ENCODE peak calls at places on chromosome 14, in nine cellular contexts. K is SK-N-SH, N is neural progenitor cell, F is OCI-LY7, C is HCT116, S is hepatocyte, U is GM23338, W is GM23248, T is PC-3. Y is an unnamed sample.

GRCh38 chr14:91869556-91869955 is 2.2 kb upstream of the TC2N start:
- DNase-seq in N (no peak), U (no peak), C (no peak), W (no peak), K (no peak), F (no peak), T (no peak), S (no peak), Y (no peak)

GRCh38 chr14:34220921-34221320 is 241.1 kb downstream of the SPTSSA start:
- DNase-seq in K (no peak), F (no peak), C (no peak), N (peak), U (peak), W (no peak), S (no peak), T (no peak), Y (peak)

GRCh38 chr14:24960816-24961215 is 89.1 kb downstream of the STXBP6 start:
- DNase-seq in W (peak), F (no peak), K (no peak), U (no peak), N (no peak), S (no peak), T (no peak), C (no peak), Y (no peak)

GRCh38 chr14:99258341-99258781 is 13.6 kb downstream of the BCL11B start:
- DNase-seq in S (no peak), U (peak), C (no peak), F (no peak), N (no peak), W (no peak), K (no peak), T (no peak), Y (no peak)

GRCh38 chr14:73660511-73660910 is 15.7 kb downstream of the DNAL1 start:
- DNase-seq in F (no peak), T (no peak), S (no peak), K (no peak), W (no peak), N (no peak), C (no peak), U (no peak), Y (no peak)

GRCh38 chr14:53126705-53127104 is 26.4 kb downstream of the DDHD1 start:
- DNase-seq in N (no peak), K (no peak), T (no peak), C (no peak), F (no peak), W (peak), U (no peak), S (no peak), Y (peak)

GRCh38 chr14:91570021-91570420 is 59.9 kb upstream of the PPP4R3A start:
- DNase-seq in C (no peak), F (no peak), N (peak), S (no peak), W (no peak), T (no peak), U (peak), K (no peak), Y (no peak)

GRCh38 chr14:88007608-88008007 is 2.7 kb downstream of the GPR65 start:
- DNase-seq in N (no peak), U (no peak), S (no peak), F (no peak), W (no peak), T (no peak), K (no peak), C (no peak), Y (no peak)

GRCh38 chr14:91947196-91948184 is at the start of gene FBLN5:
- DNase-seq in N (peak), U (peak), S (peak), W (peak), F (no peak), K (peak), T (no peak), C (no peak), Y (no peak)

GRCh38 chr14:101503431-101504095 is 57.7 kb upstream of the DIO3 start:
- DNase-seq in K (no peak), T (no peak), F (no peak), U (no peak), S (no peak), N (no peak), W (no peak), C (no peak), Y (no peak)

GRCh38 chr14:20772650-20773049 is 4.4 kb downstream of the EDDM3B start:
- DNase-seq in C (no peak), U (peak), F (no peak), N (no peak), K (no peak), W (no peak), S (no peak), T (no peak), Y (no peak)

GRCh38 chr14:90891326-90891725 is 75.1 kb upstream of the TTC7B start:
- DNase-seq in C (no peak), W (no peak), F (no peak), S (no peak), N (no peak), K (no peak), U (no peak), T (no peak), Y (no peak)

GRCh38 chr14:50832935-50833607 is 2.1 kb upstream of the NIN start:
- DNase-seq in F (no peak), C (no peak), S (no peak), W (no peak), N (no peak), T (no peak), U (no peak), K (no peak), Y (no peak)

GRCh38 chr14:87045241-87045640 is 947.7 kb downstream of the GALC start:
- DNase-seq in W (no peak), S (no peak), K (no peak), F (no peak), T (no peak), U (no peak), N (no peak), C (no peak), Y (no peak)

GRCh38 chr14:91889477-91890211 is 22.3 kb upstream of the TC2N start:
- DNase-seq in S (no peak), W (no peak), U (no peak), C (no peak), N (no peak), K (no peak), T (no peak), F (peak), Y (no peak)

GRCh38 chr14:21498540-21499526 is 12.3 kb downstream of the METTL3 start:
- DNase-seq in C (peak), K (peak), N (peak), T (peak), F (peak), W (peak), S (peak), U (peak), Y (peak)

GRCh38 chr14:50340045-50340444 is 27.9 kb downstream of the DMAC2L start:
- DNase-seq in N (no peak), F (no peak), U (no peak), T (no peak), C (no peak), S (no peak), W (no peak), K (no peak), Y (no peak)

GRCh38 chr14:91223028-91223783 is 21.3 kb downstream of the GPR68 start:
- DNase-seq in C (peak), W (no peak), U (no peak), N (no peak), K (no peak), F (no peak), T (no peak), S (no peak), Y (no peak)

GRCh38 chr14:102608064-102608446 is 15.6 kb downstream of the RCOR1 start:
- DNase-seq in W (no peak), S (no peak), N (no peak), T (no peak), U (no peak), K (no peak), F (no peak), C (no peak), Y (no peak)

GRCh38 chr14:102616318-102616717 is 23.9 kb downstream of the RCOR1 start:
- DNase-seq in N (no peak), K (no peak), S (no peak), U (no peak), W (no peak), T (peak), F (no peak), C (no peak), Y (no peak)

GRCh38 chr14:102606296-102606695 is 13.8 kb downstream of the RCOR1 start:
- DNase-seq in F (no peak), T (no peak), C (no peak), W (no peak), N (no peak), K (no peak), U (no peak), S (no peak), Y (no peak)

GRCh38 chr14:102616799-102617198 is 24.4 kb downstream of the RCOR1 start:
- DNase-seq in F (no peak), S (no peak), W (peak), N (no peak), U (no peak), C (no peak), K (no peak), T (peak), Y (no peak)

DNA sequence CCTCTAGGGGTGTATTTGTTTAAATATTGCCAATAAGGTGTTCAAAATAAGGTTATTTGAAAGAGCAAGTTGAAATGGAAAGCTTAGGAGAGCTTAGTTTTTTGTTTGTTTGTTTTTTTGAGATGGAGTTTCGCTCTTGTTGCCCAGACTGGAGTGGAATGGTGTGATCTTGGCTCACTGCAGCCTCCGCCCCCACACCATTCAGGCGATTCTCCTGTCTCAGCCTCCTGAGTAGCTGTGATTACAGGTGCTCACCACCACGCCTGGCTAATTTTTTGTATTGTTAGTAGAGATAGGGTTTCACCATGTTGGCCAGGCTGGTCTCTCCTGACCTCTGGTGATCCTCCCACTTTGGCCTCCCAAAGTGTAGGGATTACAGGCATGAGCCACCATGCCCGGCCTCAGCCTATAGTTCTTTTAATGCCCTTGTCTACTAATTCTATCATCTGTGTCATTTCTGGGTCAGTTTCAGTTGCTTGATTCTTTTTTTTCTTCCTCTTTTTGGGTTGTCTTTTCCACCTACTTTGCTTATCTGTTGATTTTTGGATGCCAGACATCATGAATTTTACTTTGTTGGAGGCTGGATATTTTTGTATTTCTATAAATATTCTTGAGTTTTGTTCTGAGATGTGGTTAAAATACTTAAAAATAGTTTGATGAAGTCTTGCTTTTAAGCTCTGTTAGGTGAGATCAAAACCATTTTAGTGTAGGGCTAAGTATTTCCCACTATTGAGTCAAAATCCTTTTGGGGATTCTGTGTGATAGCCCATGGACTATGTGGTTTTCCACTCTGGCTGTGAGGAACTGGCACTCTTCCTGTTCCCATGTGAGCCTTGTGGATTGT is 18.7 kb downstream of the RCOR1 start:
- DNase-seq in N (no peak), U (no peak), S (no peak), T (no peak), K (no peak), F (peak), C (no peak), W (no peak), Y (no peak)
- TF ChIP-seq EZH2phosphoT487 in N (no peak), U (no peak), S (no peak), T (no peak), K (no peak), F (no peak), C (no peak), W (no peak), Y (no peak)

DNA sequence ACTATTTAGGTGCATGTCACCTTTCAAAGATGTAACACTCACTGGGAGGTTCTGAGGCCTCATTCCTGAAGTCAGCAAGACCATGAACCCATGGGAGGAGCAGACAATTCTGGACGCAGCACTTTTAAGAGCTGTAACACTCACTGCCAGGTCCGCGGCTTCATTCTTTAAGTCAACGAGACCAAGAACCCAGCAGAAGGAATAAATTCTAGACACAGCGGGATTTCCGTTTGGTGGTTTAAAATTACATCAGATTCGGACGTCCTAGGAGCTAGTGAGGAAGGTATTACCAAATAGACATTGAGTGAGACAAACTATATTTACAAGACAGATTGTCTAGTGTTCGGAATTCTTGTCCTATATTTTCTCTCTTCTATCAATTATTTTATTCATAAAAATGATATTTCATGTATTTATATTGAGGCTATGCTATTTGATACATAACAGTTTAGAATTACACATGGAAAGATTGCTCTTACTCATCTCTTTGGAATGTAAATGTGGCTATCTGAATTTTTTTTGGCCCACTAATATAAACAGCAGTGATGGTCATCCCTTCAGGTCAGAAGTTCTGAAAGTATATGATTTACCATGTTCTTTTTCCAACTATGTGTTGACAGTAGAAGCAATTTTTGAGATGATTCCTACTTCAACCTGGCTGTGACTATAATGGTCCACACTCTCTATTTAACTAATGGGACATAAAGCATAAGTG is 1973.0 kb upstream of the FLRT2 start:
- DNase-seq in S (no peak), K (no peak), W (peak), N (no peak), F (no peak), T (peak), C (no peak), U (no peak), Y (no peak)
- TF ChIP-seq EZH2phosphoT487 in S (no peak), K (no peak), W (no peak), N (no peak), F (no peak), T (no peak), C (no peak), U (no peak), Y (no peak)

GRCh38 chr14:56002316-56002715 is 115.9 kb upstream of the PELI2 start:
- DNase-seq in U (no peak), C (no peak), W (peak), T (peak), K (no peak), F (no peak), N (no peak), S (peak), Y (no peak)
- TF ChIP-seq EZH2phosphoT487 in U (no peak), C (no peak), W (no peak), T (no peak), K (no peak), F (no peak), N (no peak), S (no peak), Y (no peak)

DNA sequence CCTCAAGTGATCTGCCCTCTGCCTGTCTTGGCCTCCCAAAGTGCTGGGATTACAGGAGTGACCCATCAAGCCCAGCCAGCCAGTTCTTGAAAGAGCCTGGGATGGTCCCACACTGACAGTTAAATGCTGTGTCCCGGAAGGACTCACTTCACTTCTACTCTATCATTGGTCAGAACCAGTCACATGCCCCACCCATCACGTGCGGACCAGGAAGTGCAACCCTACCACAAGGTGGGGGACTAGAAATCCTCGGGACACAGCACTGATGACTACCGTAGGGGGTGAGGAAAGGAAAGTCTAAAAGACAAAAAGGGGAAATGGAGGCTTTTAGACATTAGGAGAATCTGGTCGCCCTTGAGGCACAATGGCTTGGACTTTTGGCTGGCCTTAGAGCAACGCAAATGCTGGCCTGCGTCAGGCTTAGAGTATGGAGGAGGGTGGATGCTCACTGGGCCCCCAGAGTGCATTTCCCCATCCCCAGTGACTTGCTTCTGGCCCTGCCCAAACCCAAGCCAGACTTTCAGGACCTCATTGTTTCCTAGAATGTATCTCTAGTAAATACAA is 207.7 kb downstream of the TTC8 start:
- DNase-seq in S (no peak), K (no peak), U (peak), T (no peak), F (no peak), N (no peak), C (no peak), W (no peak), Y (no peak)
- TF ChIP-seq EZH2phosphoT487 in S (no peak), K (no peak), U (no peak), T (no peak), F (no peak), N (no peak), C (no peak), W (no peak), Y (no peak)

GRCh38 chr14:95520346-95520745 is 3.9 kb upstream of the SYNE3 start:
- DNase-seq in U (no peak), C (no peak), F (no peak), S (no peak), N (no peak), T (no peak), W (no peak), K (no peak), Y (no peak)

GRCh38 chr14:95522116-95522515 is 5.7 kb upstream of the SYNE3 start:
- DNase-seq in S (no peak), C (no peak), T (no peak), N (no peak), K (no peak), U (no peak), F (no peak), W (no peak), Y (no peak)

GRCh38 chr14:95518045-95518751 is 1.7 kb upstream of the SYNE3 start:
- DNase-seq in F (no peak), C (no peak), S (no peak), K (no peak), W (peak), N (no peak), T (no peak), U (no peak), Y (peak)

GRCh38 chr14:95521001-95521400 is 4.6 kb upstream of the SYNE3 start:
- DNase-seq in K (no peak), T (no peak), W (no peak), F (no peak), S (no peak), C (no peak), U (no peak), N (no peak), Y (no peak)

GRCh38 chr14:95519699-95520098 is 3.2 kb upstream of the SYNE3 start:
- DNase-seq in W (peak), T (peak), K (peak), C (peak), U (no peak), S (no peak), F (peak), N (no peak), Y (no peak)
- TF ChIP-seq EZH2phosphoT487 in W (no peak), T (no peak), K (no peak), C (no peak), U (no peak), S (no peak), F (no peak), N (no peak), Y (no peak)

GRCh38 chr14:94062344-94062904 is 18.6 kb downstream of the DDX24 start:
- DNase-seq in N (no peak), U (no peak), C (no peak), W (peak), K (no peak), T (no peak), S (no peak), F (no peak), Y (no peak)
- TF ChIP-seq EZH2phosphoT487 in N (no peak), U (no peak), C (no peak), W (no peak), K (no peak), T (no peak), S (no peak), F (no peak), Y (no peak)

DNA sequence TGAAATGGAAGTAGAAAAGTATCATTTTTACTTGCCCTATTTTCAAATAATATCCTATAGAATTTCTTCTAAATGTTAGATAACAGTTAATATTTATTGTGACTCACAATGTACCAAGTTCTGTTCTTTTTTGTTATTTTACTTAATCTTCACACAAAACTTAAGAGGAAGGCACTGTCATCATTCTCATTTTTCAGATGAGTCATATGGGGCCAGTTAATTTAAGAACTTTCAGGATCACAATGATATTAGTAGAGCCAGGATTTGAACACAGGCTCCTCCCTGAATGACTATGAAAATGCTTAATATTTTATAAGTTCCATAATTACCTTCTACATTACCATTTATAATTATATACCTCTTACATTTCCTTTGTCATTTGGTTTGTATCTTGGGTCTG is 10.4 kb upstream of the TMEM260 start:
- DNase-seq in T (no peak), K (no peak), U (no peak), S (no peak), N (no peak), W (no peak), F (no peak), C (no peak), Y (no peak)
- TF ChIP-seq EZH2phosphoT487 in T (no peak), K (no peak), U (no peak), S (no peak), N (no peak), W (no peak), F (no peak), C (no peak), Y (no peak)